ENCODE peak calls at places on chromosomes 11 and 22, in seven cellular contexts. U, R, F, D, Q, N and Z are unnamed samples.

GRCh38 chr22:30372915-30373314 is 14.3 kb downstream of the RNF215 start:
- DNase-seq in R (no peak), U (no peak), F (no peak), Q (no peak), D (no peak), N (no peak), Z (no peak)

GRCh38 chr11:12731841-12732336 is 57.7 kb downstream of the TEAD1 start:
- DNase-seq in D (no peak), N (no peak), R (no peak), Q (no peak), F (no peak), U (peak), Z (no peak)

GRCh38 chr11:129434641-129435498 is 59.2 kb downstream of the BARX2 start:
- DNase-seq in Q (no peak), D (no peak), U (no peak), N (no peak), F (no peak), R (no peak), Z (no peak)

GRCh38 chr11:71913716-71914115 is 14.7 kb downstream of the XNDC1N start:
- DNase-seq in D (no peak), U (no peak), Q (no peak), R (no peak), N (no peak), F (no peak), Z (no peak)

GRCh38 chr11:134571301-134571700 is 159.3 kb upstream of the B3GAT1 start:
- DNase-seq in U (no peak), D (no peak), Q (no peak), F (no peak), R (no peak), N (no peak), Z (no peak)

GRCh38 chr22:22171357-22172218 is 73.0 kb upstream of the VPREB1 start:
- DNase-seq in D (no peak), R (no peak), U (peak), N (no peak), Q (no peak), F (no peak), Z (no peak)

GRCh38 chr11:27040302-27041115 is at the start of gene BBOX1:
- DNase-seq in Q (no peak), U (no peak), F (no peak), N (no peak), D (no peak), R (no peak), Z (no peak)

GRCh38 chr11:88553204-88553603 is 215.7 kb upstream of the CTSC start:
- DNase-seq in Q (no peak), F (no peak), D (no peak), R (no peak), N (no peak), U (no peak), Z (no peak)

GRCh38 chr11:93662177-93662575 is 694 bp downstream of the CEP295 start:
- DNase-seq in F (no peak), Q (no peak), N (no peak), D (no peak), R (no peak), U (no peak), Z (no peak)

GRCh38 chr22:27795053-27795452 is 6.5 kb downstream of the MN1 start:
- DNase-seq in D (no peak), F (no peak), N (no peak), Q (no peak), U (no peak), R (no peak), Z (no peak)

GRCh38 chr22:32531955-32532818 is 57.6 kb downstream of the FBXO7 start:
- DNase-seq in F (no peak), Q (no peak), R (peak), N (peak), D (peak), U (no peak), Z (peak)

GRCh38 chr22:25488244-25489020 is 76.0 kb upstream of the GRK3 start:
- DNase-seq in D (peak), U (peak), R (peak), N (peak), Q (no peak), F (no peak), Z (peak)

GRCh38 chr22:32804036-32804435 is 2.5 kb downstream of the TIMP3 start:
- DNase-seq in N (no peak), D (no peak), R (no peak), U (no peak), F (no peak), Q (no peak), Z (no peak)

GRCh38 chr11:66849501-66850234 is 6.4 kb downstream of the RCE1 start:
- DNase-seq in F (peak), R (no peak), Q (peak), N (no peak), D (no peak), U (no peak), Z (no peak)

DNA sequence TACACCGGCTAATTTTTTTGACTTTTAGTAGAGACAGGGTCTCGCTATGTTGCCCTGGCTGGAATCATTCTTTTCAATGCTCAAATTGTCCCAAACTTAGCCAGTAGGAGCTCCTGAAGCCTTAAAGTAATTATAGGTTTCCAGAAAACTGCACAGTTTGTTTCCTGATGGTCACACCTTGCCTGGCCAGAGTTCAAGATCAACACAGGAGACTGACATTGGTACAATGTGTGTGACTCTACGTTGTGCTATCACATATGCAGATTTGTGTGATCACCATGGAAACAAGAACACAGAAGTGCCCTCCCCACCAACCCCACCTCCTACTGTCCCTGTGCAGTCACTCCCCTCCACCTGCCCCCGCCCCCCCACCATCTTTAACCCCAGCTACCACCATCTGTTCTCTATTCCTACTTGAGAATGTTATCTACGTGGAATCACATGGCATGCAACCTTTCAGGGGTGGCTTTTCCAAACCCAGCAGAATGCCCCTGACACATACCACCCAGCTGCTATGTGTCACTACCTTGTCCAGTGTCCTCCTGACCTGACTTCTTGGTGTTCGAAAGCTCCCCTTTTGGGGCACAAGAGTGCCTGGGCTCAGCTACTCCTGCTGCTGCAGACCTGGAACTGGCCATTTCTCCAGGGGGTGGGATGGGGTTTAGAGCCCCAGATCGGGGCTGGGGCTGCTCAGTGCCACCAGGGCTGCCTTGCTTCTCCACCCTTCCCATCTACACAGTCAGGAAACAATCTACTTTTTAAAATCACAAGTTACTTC is 6.1 kb upstream of the NAP1L4 start:
- DNase-seq in U (no peak), D (peak), R (peak), Q (no peak), N (no peak), F (no peak), Z (peak)
- TF ChIP-seq POLR2AphosphoS5 in U (peak), D (no peak), R (no peak), Q (no peak), N (no peak), F (no peak), Z (no peak)

GRCh38 chr22:37674951-37675929 is at the start of gene LGALS1:
- DNase-seq in U (peak), N (peak), D (peak), R (peak), F (peak), Q (peak), Z (peak)
- TF ChIP-seq POLR2A in U (peak), N (peak), D (no peak), R (peak), F (no peak), Q (no peak), Z (no peak)

DNA sequence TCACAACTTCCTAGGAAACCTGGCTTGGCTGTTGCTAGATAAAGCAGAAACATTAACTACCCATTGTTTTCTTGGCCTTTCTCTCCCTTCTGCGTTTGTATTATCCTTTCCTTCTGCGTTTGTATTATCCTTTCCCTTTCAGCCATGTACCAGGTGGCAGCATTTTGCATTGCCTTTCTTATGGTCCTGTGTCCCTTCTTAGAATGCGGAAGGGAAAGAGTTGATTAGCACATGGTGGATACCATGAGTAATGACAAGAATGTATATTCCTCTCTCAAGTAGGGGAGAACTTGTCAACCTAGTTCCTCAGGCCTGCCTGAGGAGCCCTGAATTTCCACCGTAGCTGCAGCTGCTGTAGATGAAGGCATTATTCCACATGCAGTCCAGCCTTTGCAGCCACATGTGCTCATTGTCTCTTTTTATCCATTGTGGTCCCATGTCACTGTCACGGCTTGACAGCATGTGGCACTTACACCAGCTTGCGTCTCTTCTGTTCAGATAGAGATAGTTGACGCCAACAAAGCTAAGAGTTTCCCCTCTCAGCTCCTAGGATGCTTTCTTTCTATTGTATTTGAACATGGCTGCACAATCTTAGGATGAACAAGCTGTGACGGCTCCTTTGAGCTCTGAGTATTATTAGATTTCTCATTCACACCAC is 44.8 kb downstream of the SLN start:
- DNase-seq in U (no peak), Q (no peak), N (no peak), D (no peak), F (no peak), R (no peak), Z (no peak)
- TF ChIP-seq POLR2AphosphoS5 in U (no peak), Q (no peak), N (no peak), D (no peak), F (no peak), R (no peak), Z (no peak)

GRCh38 chr11:1853376-1854131 is 670 bp downstream of the LSP1 start:
- DNase-seq in D (no peak), N (no peak), Q (peak), U (no peak), R (no peak), F (no peak), Z (no peak)

GRCh38 chr11:1855886-1856265 is 3.0 kb downstream of the LSP1 start:
- DNase-seq in R (no peak), N (no peak), U (no peak), Q (peak), D (no peak), F (no peak), Z (no peak)

GRCh38 chr11:1854949-1855885 is 2.3 kb downstream of the LSP1 start:
- DNase-seq in Q (peak), D (no peak), U (no peak), N (no peak), R (no peak), F (peak), Z (no peak)

GRCh38 chr11:1852885-1853284 is at the start of gene LSP1:
- DNase-seq in D (peak), U (no peak), R (peak), Q (peak), F (peak), N (no peak), Z (no peak)

DNA sequence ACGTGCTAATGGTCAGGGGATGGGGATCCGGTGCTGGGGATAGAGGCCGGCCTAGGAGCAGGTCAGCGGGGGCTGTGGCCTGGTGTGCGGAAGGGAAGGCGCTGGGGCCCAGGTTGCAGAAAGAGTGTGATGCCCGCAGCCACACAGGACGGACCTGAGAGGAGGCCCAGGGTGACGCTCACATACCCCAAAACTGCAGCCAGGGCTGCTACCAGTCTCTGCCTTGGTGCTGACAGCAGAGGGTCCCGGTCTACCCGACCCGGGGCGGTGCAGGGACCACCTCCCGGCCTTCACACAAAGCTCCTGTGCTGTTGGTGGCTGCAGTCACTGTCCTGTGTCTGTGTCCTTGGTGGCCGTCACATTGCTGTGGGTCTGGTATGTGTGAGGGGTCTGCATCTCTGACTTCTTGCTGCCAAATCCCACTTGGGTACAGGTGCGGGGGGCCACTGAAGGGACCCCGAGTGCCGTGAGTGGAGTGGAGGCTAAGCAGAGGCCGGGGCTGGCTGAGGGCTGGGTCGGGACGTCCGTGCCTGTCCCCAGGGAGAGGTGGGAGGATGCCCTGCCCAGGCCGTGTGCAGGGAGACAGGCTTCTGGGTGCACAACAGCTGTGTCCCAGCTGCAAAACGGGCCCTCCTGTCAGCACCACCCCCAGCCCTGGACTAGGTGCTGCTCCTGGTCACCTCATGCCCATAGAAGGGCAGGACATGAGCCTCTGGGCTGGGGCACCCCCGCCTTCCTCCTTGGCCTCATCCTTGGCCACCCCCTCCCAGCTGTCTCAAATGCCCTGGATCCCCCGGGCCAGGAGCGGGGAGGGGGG is 1.5 kb downstream of the LSP1 start:
- DNase-seq in R (no peak), Q (peak), D (no peak), U (no peak), N (no peak), F (peak), Z (no peak)
- TF ChIP-seq POLR2A in R (no peak), Q (no peak), D (no peak), U (no peak), N (no peak), F (peak), Z (no peak)

GRCh38 chr11:118000067-118000849 is 14.1 kb downstream of the IL10RA start:
- DNase-seq in Q (peak), R (no peak), U (no peak), F (no peak), D (no peak), N (no peak), Z (no peak)

GRCh38 chr11:118002010-118002540 is 15.9 kb downstream of the IL10RA start:
- DNase-seq in D (no peak), N (no peak), Q (peak), R (peak), U (no peak), F (no peak), Z (no peak)

GRCh38 chr11:118001494-118001971 is 15.3 kb downstream of the IL10RA start:
- DNase-seq in Q (no peak), N (no peak), R (no peak), U (no peak), D (no peak), F (no peak), Z (no peak)

GRCh38 chr11:117999354-117999993 is 13.3 kb downstream of the IL10RA start:
- DNase-seq in N (no peak), F (no peak), U (no peak), Q (peak), D (no peak), R (no peak), Z (no peak)

GRCh38 chr11:118000850-118001228 is 14.6 kb downstream of the IL10RA start:
- DNase-seq in D (no peak), Q (no peak), U (no peak), F (no peak), N (no peak), R (no peak), Z (no peak)
- TF ChIP-seq POLR2AphosphoS5 in D (no peak), Q (no peak), U (no peak), F (no peak), N (no peak), R (no peak), Z (no peak)

GRCh38 chr11:787084-787675 is 2.7 kb downstream of the CEND1 start:
- DNase-seq in D (no peak), R (no peak), U (no peak), Q (no peak), F (no peak), N (no peak), Z (no peak)

GRCh38 chr11:783581-784015 is 6.3 kb downstream of the CEND1 start:
- DNase-seq in R (peak), U (peak), Q (peak), D (peak), N (peak), F (no peak), Z (peak)

GRCh38 chr11:788009-788640 is 1.8 kb downstream of the CEND1 start:
- DNase-seq in R (no peak), F (no peak), D (no peak), N (no peak), Q (no peak), U (no peak), Z (no peak)

GRCh38 chr11:788953-789940 is 643 bp downstream of the CEND1 start:
- DNase-seq in F (no peak), R (no peak), D (no peak), Q (no peak), U (no peak), N (no peak), Z (no peak)

GRCh38 chr11:786235-787083 is 3.4 kb downstream of the CEND1 start:
- DNase-seq in U (no peak), R (no peak), Q (no peak), F (no peak), D (no peak), N (no peak), Z (no peak)
- TF ChIP-seq POLR2A in U (no peak), R (no peak), Q (no peak), F (no peak), D (no peak), N (peak), Z (no peak)

DNA sequence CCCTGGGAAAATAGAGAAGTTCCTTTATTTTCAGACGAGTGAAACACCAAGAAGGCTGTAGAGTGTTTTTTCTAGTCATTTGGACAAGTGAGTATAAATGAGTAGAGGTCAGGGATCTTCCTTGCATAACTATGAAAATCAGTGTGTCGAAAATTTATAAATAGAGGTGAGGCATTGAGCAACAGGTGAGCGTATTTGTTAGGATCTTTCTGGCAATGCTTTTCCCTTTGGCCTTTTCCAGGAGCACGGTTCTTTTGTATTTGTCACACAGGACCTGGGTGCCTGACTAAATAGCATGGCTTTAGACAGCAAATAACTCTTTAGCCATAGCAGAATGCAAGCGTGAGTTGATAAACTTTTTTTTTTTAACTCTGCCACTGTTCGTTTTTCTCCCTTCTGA is 19.6 kb upstream of the ARHGAP42 start:
- DNase-seq in R (no peak), Q (no peak), F (no peak), D (no peak), N (no peak), U (no peak), Z (no peak)
- TF ChIP-seq POLR2AphosphoS5 in R (no peak), Q (no peak), F (no peak), D (no peak), N (no peak), U (no peak), Z (no peak)

GRCh38 chr11:118434123-118434552 is 2.2 kb upstream of the KMT2A start:
- DNase-seq in U (no peak), Q (no peak), F (no peak), R (no peak), D (no peak), N (no peak), Z (no peak)

GRCh38 chr11:118436639-118437045 is 350 bp downstream of the KMT2A start:
- DNase-seq in Q (peak), F (no peak), D (no peak), R (peak), U (no peak), N (no peak), Z (no peak)

GRCh38 chr11:118435893-118436624 is at the start of gene KMT2A:
- DNase-seq in R (peak), F (peak), U (peak), N (peak), Q (peak), D (peak), Z (peak)

GRCh38 chr11:118434553-118435232 is 1.6 kb upstream of the KMT2A start:
- DNase-seq in Q (peak), U (no peak), D (no peak), R (peak), F (no peak), N (peak), Z (no peak)

GRCh38 chr11:118435233-118435892 is 929 bp upstream of the KMT2A start:
- DNase-seq in N (peak), R (peak), U (peak), D (peak), Q (peak), F (peak), Z (no peak)
- TF ChIP-seq POLR2A in N (no peak), R (peak), U (peak), D (no peak), Q (no peak), F (no peak), Z (no peak)